ENCODE peak calls at places on chromosomes 12 and 14, in four cellular contexts. Y is IMR-90, C is HepG2, T is K562. O is an unnamed sample.

GRCh38 chr12:12714276-12715001 is 2.7 kb upstream of the CDKN1B start:
- DNase-seq in Y (peak), C (no peak), T (peak), O (peak)

GRCh38 chr12:9951026-9951652 is 19.0 kb upstream of the CLEC2A start:
- DNase-seq in Y (no peak), T (no peak), C (no peak), O (no peak)

GRCh38 chr14:66072190-66072905 is 413.8 kb upstream of the CCDC196 start:
- DNase-seq in C (no peak), Y (no peak), T (no peak), O (no peak)

GRCh38 chr14:74357585-74357984 is 9.3 kb downstream of the VRTN start:
- DNase-seq in C (no peak), T (no peak), Y (no peak), O (no peak)

GRCh38 chr12:52568111-52568510 is 5.5 kb downstream of the KRT74 start:
- DNase-seq in C (no peak), T (no peak), Y (no peak), O (no peak)

GRCh38 chr12:113620437-113620976 is 148.8 kb upstream of the LHX5 start:
- DNase-seq in C (no peak), Y (no peak), T (no peak), O (no peak)

GRCh38 chr12:7128681-7129593 is at the start of gene RBP5:
- DNase-seq in T (peak), C (no peak), Y (no peak), O (no peak)

GRCh38 chr14:95533391-95533821 is 1.4 kb upstream of the GLRX5 start:
- DNase-seq in T (peak), C (peak), Y (peak), O (peak)

GRCh38 chr14:77549451-77549850 is 50.8 kb upstream of the ISM2 start:
- DNase-seq in Y (no peak), C (no peak), T (no peak), O (no peak)

GRCh38 chr12:131828671-131829350 is 618 bp downstream of the MMP17 start:
- DNase-seq in C (no peak), Y (no peak), T (no peak), O (no peak)

GRCh38 chr12:91651728-91652127 is 469.1 kb upstream of the DCN start:
- DNase-seq in Y (no peak), C (no peak), T (no peak), O (no peak)

GRCh38 chr14:89067293-89067972 is 243.0 kb downstream of the TTC8 start:
- DNase-seq in C (no peak), Y (no peak), T (no peak), O (no peak)

GRCh38 chr14:56829151-56829550 is 18.9 kb upstream of the OTX2 start:
- DNase-seq in Y (no peak), C (no peak), T (no peak), O (no peak)

GRCh38 chr14:85468815-85469214 is 61.1 kb upstream of the FLRT2 start:
- DNase-seq in Y (no peak), T (no peak), C (peak), O (no peak)

GRCh38 chr14:21768116-21768874 is 94.7 kb upstream of the OR4E1 start:
- DNase-seq in Y (peak), T (peak), C (peak), O (peak)

GRCh38 chr14:94562941-94563883 is 2.0 kb downstream of the SERPINA4 start:
- DNase-seq in T (no peak), Y (no peak), C (no peak), O (no peak)

GRCh38 chr12:85280138-85280983 is at the start of gene ALX1:
- DNase-seq in Y (peak), C (no peak), T (no peak), O (peak)

GRCh38 chr14:68144051-68144681 is 324.6 kb downstream of the RAD51B start:
- DNase-seq in T (no peak), C (peak), Y (peak), O (peak)

GRCh38 chr14:23525611-23526010 is 26.0 kb downstream of the ZFHX2 start:
- DNase-seq in T (no peak), C (no peak), Y (no peak), O (no peak)

GRCh38 chr12:27865421-27865820 is 85.4 kb upstream of the MANSC4 start:
- DNase-seq in C (no peak), Y (peak), T (peak), O (no peak)

GRCh38 chr12:50052964-50053363 is 4.4 kb upstream of the ASIC1 start:
- DNase-seq in Y (no peak), T (no peak), C (no peak), O (no peak)

GRCh38 chr14:74574092-74574438 is 38.0 kb downstream of the LTBP2 start:
- DNase-seq in T (no peak), Y (no peak), C (no peak), O (no peak)

GRCh38 chr14:23306412-23307145 is at the start of gene BCL2L2:
- DNase-seq in C (peak), Y (peak), T (peak), O (peak)

GRCh38 chr14:80973918-80974317 is 18.5 kb downstream of the TSHR start:
- DNase-seq in Y (no peak), C (no peak), T (no peak), O (no peak)

GRCh38 chr14:36324897-36325296 is 4.5 kb upstream of the MBIP start:
- DNase-seq in C (no peak), T (no peak), Y (no peak), O (no peak)

DNA sequence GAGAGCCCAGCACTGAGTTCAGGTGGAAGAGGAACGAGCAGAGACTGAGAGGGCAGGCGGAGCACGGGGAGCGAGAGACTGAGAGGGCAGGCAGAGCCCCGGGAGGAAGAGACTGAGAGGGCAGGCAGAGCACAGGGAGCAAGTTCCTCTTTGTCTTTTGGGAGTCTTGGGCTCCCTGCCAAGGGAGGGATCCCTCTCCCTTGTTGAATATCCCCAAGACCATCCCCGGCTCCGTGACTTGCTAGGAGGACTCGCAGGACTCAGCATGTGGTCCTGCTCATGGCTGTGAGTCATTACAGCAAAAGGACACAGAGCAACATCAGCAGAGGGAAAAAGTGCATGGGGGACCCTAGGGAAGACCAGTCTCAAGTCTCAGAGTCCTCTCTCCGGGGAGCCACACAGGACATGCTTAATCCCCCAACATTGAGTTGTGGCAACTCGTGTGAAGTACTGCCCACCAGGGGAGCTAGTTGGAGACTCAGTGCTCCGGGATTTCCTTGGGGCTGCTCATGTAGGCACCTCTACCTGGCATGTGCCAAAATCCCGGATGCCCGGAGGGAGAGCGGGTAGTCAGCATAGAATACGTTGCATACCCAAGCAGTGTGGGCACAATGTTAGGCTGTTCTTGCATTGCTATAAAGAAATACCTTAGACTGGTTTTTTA is 81.0 kb downstream of the CCDC92 start:
- DNase-seq in T (no peak), Y (no peak), C (no peak), O (no peak)
- H3K4me2 ChIP-seq in T (no peak), Y (no peak), C (no peak), O (no peak)

GRCh38 chr14:75697371-75697770 is 36.3 kb downstream of the TTLL5 start:
- DNase-seq in C (no peak), T (no peak), Y (no peak), O (no peak)
- TF ChIP-seq MAZ in C (no peak), T (no peak), Y (no peak), O (no peak)

GRCh38 chr14:101986953-101987352 is 22.6 kb downstream of the DYNC1H1 start:
- DNase-seq in C (no peak), T (no peak), Y (no peak), O (no peak)

GRCh38 chr14:101991336-101991735 is 27.0 kb downstream of the DYNC1H1 start:
- DNase-seq in T (no peak), Y (no peak), C (no peak), O (no peak)

GRCh38 chr14:101997429-101998336 is 33.3 kb downstream of the DYNC1H1 start:
- DNase-seq in C (no peak), T (no peak), Y (no peak), O (no peak)

GRCh38 chr14:101988377-101988776 is 24.0 kb downstream of the DYNC1H1 start:
- DNase-seq in C (no peak), T (no peak), Y (no peak), O (no peak)

GRCh38 chr14:101992708-101993107 is 28.3 kb downstream of the DYNC1H1 start:
- DNase-seq in C (no peak), Y (no peak), T (no peak), O (no peak)
- H3K4me2 ChIP-seq in C (no peak), Y (no peak), T (no peak), O (no peak)

DNA sequence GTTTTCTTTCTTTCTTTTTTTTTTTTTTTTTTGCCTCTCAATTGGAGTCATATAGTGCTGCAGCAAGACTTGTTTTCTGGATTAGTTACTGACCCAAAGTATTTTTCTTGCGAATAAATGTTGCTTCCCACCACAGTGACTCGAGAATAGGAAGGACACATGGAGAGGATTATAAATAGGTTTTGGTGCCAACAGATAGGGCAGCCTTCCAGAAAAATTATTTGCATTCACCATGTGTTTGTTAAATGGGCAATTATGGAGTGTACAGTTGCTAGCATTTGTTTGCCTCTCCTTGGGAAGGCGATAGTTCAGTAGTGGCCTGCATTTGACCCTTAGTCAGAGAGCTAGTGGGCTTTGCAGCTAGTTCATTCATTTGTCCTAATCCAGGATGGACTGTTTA is 67.3 kb downstream of the CHST11 start:
- DNase-seq in Y (no peak), C (no peak), T (no peak), O (no peak)
- TF ChIP-seq MAZ in Y (no peak), C (no peak), T (no peak), O (no peak)

DNA sequence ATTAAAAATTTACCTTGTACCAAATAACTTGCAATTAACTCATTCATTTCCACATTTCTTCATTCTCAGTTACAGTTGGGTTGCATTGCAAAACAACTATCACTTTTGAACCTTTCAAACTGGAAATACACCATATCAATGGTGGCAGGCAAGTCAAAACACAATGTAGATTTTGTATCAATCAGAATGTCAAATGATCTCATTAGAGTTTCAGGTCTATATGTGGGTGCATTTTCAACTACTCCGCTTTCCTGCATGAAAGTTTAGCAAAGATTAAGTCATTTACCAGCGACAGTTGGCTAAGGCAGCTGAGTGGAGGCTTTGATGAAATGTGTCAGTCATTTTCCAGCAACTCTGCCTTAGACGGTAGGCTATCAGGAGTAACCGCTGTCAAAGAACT is 124.2 kb downstream of the SLC15A5 start:
- DNase-seq in C (no peak), Y (no peak), T (no peak), O (no peak)
- H3K4me2 ChIP-seq in C (no peak), Y (no peak), T (no peak), O (no peak)

GRCh38 chr12:48198619-48198973 is 4.5 kb downstream of the OR10AD1 start:
- DNase-seq in Y (no peak), C (no peak), T (peak), O (no peak)
- TF ChIP-seq MAZ in Y (no peak), C (no peak), T (no peak), O (no peak)

DNA sequence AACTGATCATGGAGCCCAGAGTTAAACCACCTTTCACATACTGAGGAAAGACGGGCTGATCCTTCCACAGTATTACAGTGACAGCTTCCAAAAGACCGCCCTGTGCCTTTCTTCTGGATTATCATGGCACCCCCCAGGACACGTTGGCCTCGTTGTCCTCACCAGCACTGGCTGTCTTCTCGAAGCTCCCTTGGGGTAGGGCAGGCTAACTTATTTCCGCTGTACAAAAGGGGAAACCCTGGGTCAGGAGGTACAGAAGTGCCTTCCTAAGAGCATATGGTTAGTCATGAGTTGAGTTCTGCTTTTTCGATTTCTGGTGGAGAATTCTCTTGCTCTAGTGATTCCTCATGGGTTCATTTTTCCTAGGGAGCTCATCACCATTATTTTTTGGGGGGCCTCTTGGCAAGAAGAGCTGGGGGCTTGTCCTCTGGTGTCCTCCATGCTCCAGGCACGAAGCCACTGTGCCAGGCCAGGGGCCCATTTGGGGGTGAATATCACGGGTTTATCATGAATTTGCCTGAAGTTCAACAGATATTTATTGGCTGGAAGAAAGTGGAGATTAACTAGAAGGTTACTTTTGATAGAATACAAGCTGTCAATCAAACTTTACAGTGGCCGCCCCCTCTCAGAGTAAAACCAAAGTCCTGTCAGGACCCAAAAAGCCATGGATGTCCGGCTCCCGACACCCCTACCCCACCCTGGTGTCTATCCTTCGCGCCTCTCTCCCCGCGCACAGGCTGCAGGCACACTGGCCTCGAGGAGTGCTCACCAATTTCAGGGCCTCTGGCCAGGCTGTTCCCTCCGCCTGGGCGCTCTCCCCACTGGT is 8.8 kb upstream of the TRAF3 start:
- DNase-seq in Y (no peak), C (no peak), T (no peak), O (no peak)
- H3K4me2 ChIP-seq in Y (no peak), C (no peak), T (no peak), O (no peak)

DNA sequence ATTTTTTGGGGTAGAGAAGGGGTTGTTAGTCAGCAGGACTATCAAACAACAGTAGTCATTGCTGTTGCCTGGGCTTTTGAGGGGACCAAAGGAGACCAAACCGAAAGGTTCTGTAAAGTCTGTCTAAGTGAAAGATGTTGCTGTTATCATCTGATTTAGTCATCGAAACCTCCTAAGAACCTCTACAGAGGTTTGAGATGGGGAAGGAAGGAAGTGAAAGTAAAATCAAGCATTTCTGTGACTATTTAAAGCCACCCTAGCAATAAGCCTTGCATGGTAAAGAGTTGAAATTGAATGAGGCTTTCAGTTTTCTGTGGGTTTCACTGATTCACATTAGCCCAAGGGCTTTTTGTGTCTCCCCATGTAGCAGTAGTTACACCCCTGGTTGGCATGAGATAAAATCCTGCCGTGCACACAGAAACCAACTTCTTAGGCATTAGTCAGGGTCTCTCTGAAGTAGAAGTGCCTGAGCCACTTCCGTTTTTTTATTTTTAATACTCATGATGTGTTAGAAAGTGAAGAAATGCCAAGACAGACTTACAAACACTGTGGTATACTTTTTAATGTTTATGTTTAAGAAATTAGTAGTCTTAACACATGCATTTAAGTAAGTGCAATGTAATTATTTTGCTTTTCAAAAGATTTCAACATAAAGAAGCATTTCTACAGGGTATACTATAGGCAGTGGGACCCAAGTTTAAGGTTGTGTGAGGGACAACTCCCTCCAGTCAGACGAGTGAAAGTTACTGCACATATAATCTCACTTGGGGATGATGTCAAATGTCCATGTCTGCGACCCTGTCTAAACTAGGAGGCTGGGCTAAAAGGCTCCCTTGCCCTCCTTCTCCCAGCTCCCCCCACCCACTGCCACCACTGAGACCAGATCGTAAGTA is 50.4 kb downstream of the DYRK2 start:
- DNase-seq in T (no peak), Y (peak), C (no peak), O (no peak)
- TF ChIP-seq MAZ in T (no peak), Y (no peak), C (no peak), O (no peak)

GRCh38 chr12:4653257-4653656 is 4.3 kb downstream of the NDUFA9 start:
- DNase-seq in Y (no peak), T (no peak), C (no peak), O (no peak)
- H3K4me2 ChIP-seq in Y (no peak), T (no peak), C (no peak), O (no peak)

GRCh38 chr12:25194211-25194610 is 749 bp downstream of the DNAI7 start:
- DNase-seq in C (no peak), Y (no peak), T (no peak), O (no peak)
- TF ChIP-seq MAZ in C (no peak), Y (no peak), T (no peak), O (no peak)